ENCODE peak calls at places on chromosomes 5 and 9, in four cellular contexts. B, J, E and K are unnamed samples.

GRCh38 chr5:158746979-158747378 is 352.7 kb downstream of the EBF1 start:
- DNase-seq in B (no peak), J (no peak), E (no peak), K (no peak)

GRCh38 chr5:115460476-115460875 is 84.1 kb downstream of the FEM1C start:
- DNase-seq in B (peak; percentile 65), J (peak; percentile 96), E (no peak), K (peak; percentile 90)

GRCh38 chr9:138119202-138120027 is 241.8 kb downstream of the CACNA1B start:
- DNase-seq in B (no peak), J (no peak), E (no peak), K (no peak)

GRCh38 chr5:53882637-53883036 is 322.2 kb downstream of the NDUFS4 start:
- DNase-seq in B (no peak), J (peak; percentile 23), E (no peak), K (peak; percentile 41)

GRCh38 chr5:124790895-124791732 is 44.7 kb upstream of the ZNF608 start:
- DNase-seq in B (no peak), J (peak; percentile 44), E (no peak), K (peak; percentile 57)

GRCh38 chr5:377326-377981 is 55.9 kb downstream of the AHRR start:
- DNase-seq in B (peak; percentile 12), J (no peak), E (peak; percentile 22), K (no peak)

GRCh38 chr9:69603656-69604055 is 68.5 kb downstream of the APBA1 start:
- DNase-seq in B (no peak), J (no peak), E (no peak), K (no peak)

GRCh38 chr5:160260881-160261815 is 31.8 kb downstream of the FABP6 start:
- DNase-seq in B (peak; percentile 60), J (peak; percentile 59), E (no peak), K (peak; percentile 21)

GRCh38 chr5:90871356-90871755 is 312.8 kb downstream of the ADGRV1 start:
- DNase-seq in B (no peak), J (no peak), E (no peak), K (no peak)

GRCh38 chr5:1494780-1495524 is 28.8 kb downstream of the LPCAT1 start:
- DNase-seq in B (no peak), J (no peak), E (no peak), K (no peak)

GRCh38 chr9:91992636-91993035 is 42.6 kb upstream of the ROR2 start:
- DNase-seq in B (no peak), J (no peak), E (no peak), K (peak; percentile 83)

GRCh38 chr9:77735515-77735914 is 87.4 kb upstream of the GNA14 start:
- DNase-seq in B (no peak), J (no peak), E (no peak), K (peak; percentile 30)

GRCh38 chr5:111628901-111629300 is 116.6 kb upstream of the STARD4 start:
- DNase-seq in B (no peak), J (peak; percentile 14), E (no peak), K (no peak)

GRCh38 chr5:76083555-76084495 is 642 bp downstream of the SV2C start:
- DNase-seq in B (no peak), J (no peak), E (no peak), K (no peak)

GRCh38 chr5:10103098-10103497 is 146.6 kb downstream of the ATPSCKMT start:
- DNase-seq in B (no peak), J (no peak), E (no peak), K (no peak)

GRCh38 chr9:6907772-6908381 is 150.1 kb downstream of the KDM4C start:
- DNase-seq in B (no peak), J (peak; percentile 9), E (no peak), K (peak; percentile 45)

GRCh38 chr5:138491284-138491648 is 26.0 kb downstream of the EGR1 start:
- DNase-seq in B (no peak), J (no peak), E (no peak), K (no peak)

GRCh38 chr5:40171971-40172370 is 507.7 kb upstream of the PTGER4 start:
- DNase-seq in B (no peak), J (peak; percentile 87), E (no peak), K (peak; percentile 76)

GRCh38 chr5:42992035-42992570 is 48.0 kb downstream of the ANXA2R start:
- DNase-seq in B (peak; percentile 85), J (peak; percentile 91), E (peak; percentile 88), K (peak; percentile 70)

GRCh38 chr9:127463891-127464290 is 12.6 kb downstream of the LRSAM1 start:
- DNase-seq in B (no peak), J (no peak), E (no peak), K (no peak)

GRCh38 chr5:126188804-126189203 is 234.4 kb upstream of the GRAMD2B start:
- DNase-seq in B (no peak), J (no peak), E (no peak), K (no peak)

GRCh38 chr9:95494416-95495371 is 22.1 kb downstream of the PTCH1 start:
- DNase-seq in B (peak; percentile 42), J (no peak), E (peak; percentile 76), K (no peak)

GRCh38 chr9:114787781-114788498 is 17.9 kb downstream of the TNFSF15 start:
- DNase-seq in B (no peak), J (no peak), E (no peak), K (no peak)

GRCh38 chr9:84839538-84839937 is 170.0 kb downstream of the NTRK2 start:
- DNase-seq in B (no peak), J (no peak), E (no peak), K (peak; percentile 48)

GRCh38 chr9:116198344-116198743 is 44.8 kb downstream of the PAPPA start:
- DNase-seq in B (no peak), J (no peak), E (no peak), K (no peak)